ENCODE peak calls at places on chromosomes 2 and 18, in five cellular contexts. P is IMR-90, M is H9, U is left ventricle myocardium inferior, S is RWPE1. J is an unnamed sample.
A peak's percentile ranks its signal among the peaks of the same experiment; 100 is the strongest.

GRCh38 chr2:168751104-168751768 is 51.2 kb upstream of the NOSTRIN start:
- DNase-seq in P (no peak), M (no peak), U (no peak), S (no peak), J (no peak)

GRCh38 chr2:220318037-220318436 is 690.6 kb downstream of the SLC4A3 start:
- DNase-seq in P (no peak), M (no peak), U (no peak), S (no peak), J (no peak)

GRCh38 chr2:168348076-168348475 is 100.7 kb upstream of the STK39 start:
- DNase-seq in P (peak; percentile 24), M (peak; percentile 81), U (no peak), S (peak; percentile 27), J (peak; percentile 11)

GRCh38 chr18:57542126-57542525 is 44.4 kb downstream of the FECH start:
- DNase-seq in P (peak; percentile 86), M (no peak), U (no peak), S (no peak), J (no peak)

GRCh38 chr2:150459281-150459680 is 28.2 kb downstream of the RND3 start:
- DNase-seq in P (peak; percentile 34), M (no peak), U (no peak), S (no peak), J (no peak)

GRCh38 chr2:111221701-111222100 is 101.0 kb downstream of the BCL2L11 start:
- DNase-seq in P (no peak), M (no peak), U (no peak), S (no peak), J (no peak)

GRCh38 chr2:215899111-215900074 is 114.0 kb downstream of the MREG start:
- DNase-seq in P (peak; percentile 67), M (no peak), U (no peak), S (no peak), J (no peak)

GRCh38 chr2:204834716-204835115 is 289.4 kb downstream of the PARD3B start:
- DNase-seq in P (no peak), M (no peak), U (no peak), S (no peak), J (no peak)

GRCh38 chr2:201777043-201777442 is 3.7 kb downstream of the ALS2 start:
- DNase-seq in P (peak; percentile 21), M (no peak), U (no peak), S (no peak), J (no peak)

GRCh38 chr2:239013670-239013960 is 165.7 kb downstream of the TWIST2 start:
- DNase-seq in P (no peak), M (no peak), U (no peak), S (no peak), J (no peak)

GRCh38 chr2:95006661-95007060 is 18.8 kb upstream of the MAL start:
- DNase-seq in P (no peak), M (no peak), U (no peak), S (no peak), J (no peak)

GRCh38 chr18:22604390-22604985 is 186.8 kb upstream of the CTAGE1 start:
- DNase-seq in P (peak; percentile 36), M (no peak), U (peak; percentile 49), S (no peak), J (peak; percentile 79)

GRCh38 chr2:237181844-237182243 is 96.2 kb downstream of the COPS8 start:
- DNase-seq in P (peak; percentile 100), M (no peak), U (no peak), S (no peak), J (no peak)

GRCh38 chr18:36075862-36076587 is 8.7 kb upstream of the RPRD1A start:
- DNase-seq in P (peak; percentile 89), M (no peak), U (no peak), S (no peak), J (no peak)

GRCh38 chr2:118279005-118279404 is 190.7 kb downstream of the INSIG2 start:
- DNase-seq in P (no peak), M (no peak), U (no peak), S (no peak), J (no peak)

GRCh38 chr2:165874445-165875039 is 79.0 kb downstream of the TTC21B start:
- DNase-seq in P (peak; percentile 75), M (no peak), U (no peak), S (peak; percentile 52), J (no peak)

GRCh38 chr2:219638948-219639341 is 11.5 kb downstream of the SLC4A3 start:
- DNase-seq in P (no peak), M (no peak), U (no peak), S (no peak), J (no peak)

GRCh38 chr2:206736935-206737334 is 18.7 kb upstream of the DYTN start:
- DNase-seq in P (no peak), M (no peak), U (no peak), S (no peak), J (no peak)

GRCh38 chr2:109195193-109196045 is 66.4 kb downstream of the SH3RF3 start:
- DNase-seq in P (no peak), M (peak; percentile 22), U (peak; percentile 47), S (no peak), J (peak; percentile 54)

GRCh38 chr2:134564549-134564948 is 154.3 kb downstream of the TMEM163 start:
- DNase-seq in P (no peak), M (no peak), U (no peak), S (no peak), J (no peak)

GRCh38 chr18:78427081-78427480 is 552.5 kb upstream of the SALL3 start:
- DNase-seq in P (no peak), M (peak; percentile 13), U (no peak), S (no peak), J (no peak)

GRCh38 chr2:84717302-84717701 is 163.6 kb downstream of the TRABD2A start:
- DNase-seq in P (no peak), M (no peak), U (no peak), S (no peak), J (no peak)

GRCh38 chr18:22182884-22183610 is 13.7 kb downstream of the GATA6 start:
- DNase-seq in P (no peak), M (no peak), U (no peak), S (peak; percentile 48), J (no peak)

GRCh38 chr18:45774065-45774521 is 50.1 kb downstream of the SLC14A1 start:
- DNase-seq in P (peak; percentile 74), M (no peak), U (no peak), S (peak; percentile 32), J (no peak)

GRCh38 chr2:225114924-225115323 is 72.7 kb upstream of the DOCK10 start:
- DNase-seq in P (no peak), M (no peak), U (no peak), S (no peak), J (no peak)

GRCh38 chr2:73920577-73921545 is 5.8 kb upstream of the DGUOK start:
- DNase-seq in P (peak; percentile 38), M (peak; percentile 90), U (no peak), S (no peak), J (peak; percentile 19)

GRCh38 chr2:237726401-237726830 is 72.2 kb upstream of the RBM44 start:
- DNase-seq in P (peak; percentile 88), M (no peak), U (no peak), S (no peak), J (no peak)

GRCh38 chr2:10733584-10733958 is 12.1 kb downstream of the ATP6V1C2 start:
- DNase-seq in P (peak; percentile 21), M (no peak), U (no peak), S (no peak), J (no peak)

GRCh38 chr2:96233880-96234316 is 25.3 kb upstream of the STARD7 start:
- DNase-seq in P (no peak), M (no peak), U (no peak), S (no peak), J (no peak)

DNA sequence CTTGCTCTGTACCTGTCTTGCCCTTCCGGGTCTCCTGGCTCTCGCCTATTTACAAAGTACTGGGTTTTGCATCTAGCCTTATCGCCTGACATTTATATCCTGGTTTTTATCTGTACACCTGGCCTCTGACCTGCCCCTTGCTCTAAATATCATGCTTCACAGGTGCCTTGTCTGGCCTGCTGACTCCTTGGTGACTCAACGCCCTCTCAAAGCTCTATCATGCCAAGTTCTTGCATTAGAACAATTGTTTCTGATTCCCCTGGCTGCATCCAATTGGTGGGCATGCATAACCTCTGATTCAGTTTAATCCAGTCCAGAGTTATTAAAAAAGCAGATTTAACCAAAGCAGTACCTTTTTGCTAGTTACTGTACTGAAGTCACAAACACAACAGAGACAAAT is 113.9 kb upstream of the CCDC68 start:
- DNase-seq in P (no peak), M (no peak), U (no peak), S (no peak), J (no peak)
- H3K27ac ChIP-seq in P (no peak overlapping the region), M (no peak overlapping the region), U (no peak overlapping the region), S (no peak overlapping the region), J (no peak overlapping the region)

DNA sequence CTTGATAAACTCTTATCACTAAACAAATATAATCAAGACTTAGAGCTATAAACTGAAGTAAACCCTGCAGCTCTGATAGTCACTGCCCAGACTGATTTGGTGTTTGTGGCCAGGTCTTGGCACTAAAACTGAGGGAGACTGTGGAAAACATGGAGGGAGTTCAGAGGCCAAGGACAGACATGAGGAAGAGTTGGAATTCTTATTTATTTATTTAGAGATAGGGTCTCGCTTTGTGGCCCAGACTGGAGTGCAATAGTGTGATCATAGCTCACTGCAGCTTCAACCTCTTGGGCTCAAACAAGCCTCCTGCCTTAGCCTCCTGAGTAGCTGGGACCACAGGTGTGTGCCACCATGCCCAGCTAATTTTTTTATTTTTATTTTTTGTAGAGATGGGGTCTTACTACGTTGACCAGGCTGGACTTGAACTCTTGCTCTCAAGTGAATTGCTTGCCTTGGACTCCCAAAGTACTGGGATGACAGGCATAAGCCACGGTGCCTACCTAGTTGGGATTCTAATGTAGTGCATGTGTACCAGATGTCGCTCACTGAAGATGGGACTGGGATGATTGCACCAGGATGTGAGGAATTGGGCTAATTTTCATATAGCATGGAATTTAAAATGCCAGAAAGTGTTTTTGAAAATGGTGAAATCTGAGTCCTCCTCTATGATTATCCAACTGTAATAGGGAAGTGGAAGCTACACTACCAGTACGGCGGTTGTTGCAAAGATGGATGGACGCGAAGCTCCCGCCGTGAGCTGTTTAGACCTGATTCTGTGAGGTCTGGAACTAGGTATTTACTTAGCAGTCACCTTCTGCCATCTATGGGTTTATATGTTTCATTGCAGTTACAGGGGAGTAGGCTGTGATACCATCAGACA is 52.7 kb upstream of the CTLA4 start:
- DNase-seq in P (peak; percentile 82), M (peak; percentile 52), U (peak; percentile 39), S (peak; percentile 83), J (peak; percentile 51)
- H3K27ac ChIP-seq in P (no peak overlapping the region), M (no peak overlapping the region), U (peak overlapping the region; percentile 51), S (no peak overlapping the region), J (no peak overlapping the region)

DNA sequence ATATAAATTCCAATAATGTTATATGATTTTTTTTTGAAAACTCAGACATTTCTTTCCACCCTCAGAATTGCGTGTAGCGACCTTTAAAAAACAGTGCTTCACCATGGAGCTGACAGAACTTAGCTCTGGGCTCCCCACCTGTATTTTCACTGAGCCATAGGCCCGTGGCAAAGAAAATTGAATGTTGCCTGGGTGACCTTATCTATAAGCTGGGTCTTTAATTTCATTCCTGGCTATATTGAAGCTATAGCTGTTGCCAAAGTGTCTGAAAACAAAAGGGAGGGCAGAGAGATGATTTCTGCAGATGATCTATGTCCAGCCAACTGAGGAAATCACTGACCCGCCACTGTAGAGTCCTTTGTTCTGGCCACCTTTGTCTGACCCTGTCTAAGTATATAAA is 411.7 kb downstream of the PTPRM start:
- DNase-seq in P (no peak), M (no peak), U (no peak), S (no peak), J (no peak)
- H3K27ac ChIP-seq in P (no peak overlapping the region), M (no peak overlapping the region), U (no peak overlapping the region), S (no peak overlapping the region), J (no peak overlapping the region)

DNA sequence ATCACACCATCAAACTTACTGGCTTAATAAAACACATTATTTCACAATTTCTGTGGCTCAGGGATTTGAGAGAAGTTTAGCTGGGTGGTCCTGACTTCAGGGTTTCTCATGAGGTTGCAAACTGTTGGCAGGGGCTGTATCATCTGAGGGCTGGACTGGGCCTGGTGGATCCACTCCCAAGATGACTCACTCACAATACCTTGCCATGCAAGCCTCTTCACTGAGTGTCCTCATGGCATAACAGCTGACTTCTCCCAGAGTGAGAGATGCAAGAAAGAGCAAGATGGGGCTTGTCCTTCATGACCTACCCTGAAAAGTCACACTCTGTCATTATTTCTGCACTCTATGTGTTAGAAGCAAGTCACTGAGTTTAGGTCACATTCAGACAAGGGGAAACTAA is 73.8 kb downstream of the AQP4 start:
- DNase-seq in P (no peak), M (no peak), U (no peak), S (peak; percentile 51), J (no peak)
- H3K27ac ChIP-seq in P (no peak overlapping the region), M (no peak overlapping the region), U (no peak overlapping the region), S (no peak overlapping the region), J (no peak overlapping the region)